ENCODE peak calls at places on chromosomes 13 and 19, in four cellular contexts. One of them, this sample, is unnamed. For H3K4me1, the result is how much of the 10 kb centered on the place peaks cover.

GRCh38 chr13:25037057-25037813 is 58.7 kb upstream of the PABPC3 start:
- DNase-seq in colonic mucosa: peak
- DNase-seq in Peyer's patch: no peak
- DNase-seq in lung: peak
- DNase-seq in this sample: no peak

GRCh38 chr19:46621191-46622117 is 3.4 kb downstream of the PTGIR start:
- DNase-seq in Peyer's patch: no peak
- DNase-seq in colonic mucosa: no peak
- DNase-seq in lung: no peak
- DNase-seq in this sample: no peak

GRCh38 chr19:43699506-43700367 is 16.1 kb upstream of the IRGC start:
- DNase-seq in Peyer's patch: peak
- DNase-seq in lung: no peak
- DNase-seq in colonic mucosa: peak
- DNase-seq in this sample: no peak

GRCh38 chr19:616732-617526 is 16.4 kb downstream of the POLRMT start:
- DNase-seq in lung: no peak
- DNase-seq in colonic mucosa: no peak
- DNase-seq in Peyer's patch: no peak
- DNase-seq in this sample: no peak

GRCh38 chr13:55302568-55302967 is 1838.2 kb upstream of the PRR20A start:
- DNase-seq in lung: no peak
- DNase-seq in Peyer's patch: no peak
- DNase-seq in colonic mucosa: no peak
- DNase-seq in this sample: no peak

GRCh38 chr19:40585677-40586422 is 9.2 kb downstream of the SHKBP1 start:
- DNase-seq in colonic mucosa: no peak
- DNase-seq in lung: peak
- DNase-seq in Peyer's patch: no peak
- DNase-seq in this sample: no peak

GRCh38 chr19:14433454-14434156 is 499 bp downstream of the PKN1 start:
- DNase-seq in colonic mucosa: peak
- DNase-seq in Peyer's patch: peak
- DNase-seq in lung: no peak
- DNase-seq in this sample: peak

GRCh38 chr13:39590466-39591036 is 12.4 kb downstream of the LHFPL6 start:
- DNase-seq in lung: no peak
- DNase-seq in colonic mucosa: no peak
- DNase-seq in Peyer's patch: no peak
- DNase-seq in this sample: no peak

GRCh38 chr13:27556109-27556508 is 64.2 kb downstream of the LNX2 start:
- DNase-seq in Peyer's patch: no peak
- DNase-seq in lung: no peak
- DNase-seq in colonic mucosa: no peak
- DNase-seq in this sample: no peak

GRCh38 chr13:27565818-27566217 is 54.5 kb downstream of the LNX2 start:
- DNase-seq in colonic mucosa: no peak
- DNase-seq in Peyer's patch: no peak
- DNase-seq in lung: no peak
- DNase-seq in this sample: no peak

GRCh38 chr13:62040806-62041205 is 625.2 kb upstream of the PCDH20 start:
- DNase-seq in lung: no peak
- DNase-seq in Peyer's patch: no peak
- DNase-seq in colonic mucosa: no peak
- DNase-seq in this sample: no peak

GRCh38 chr19:41296323-41296935 is 13.5 kb upstream of the CCDC97 start:
- DNase-seq in lung: no peak
- DNase-seq in colonic mucosa: no peak
- DNase-seq in Peyer's patch: peak
- DNase-seq in this sample: no peak

GRCh38 chr13:28313579-28313978 is 175.2 kb downstream of the PAN3 start:
- DNase-seq in Peyer's patch: no peak
- DNase-seq in lung: no peak
- DNase-seq in colonic mucosa: no peak
- DNase-seq in this sample: no peak

GRCh38 chr13:114088863-114089262 is 43.6 kb downstream of the RASA3 start:
- DNase-seq in Peyer's patch: no peak
- DNase-seq in colonic mucosa: no peak
- DNase-seq in lung: no peak
- DNase-seq in this sample: no peak

GRCh38 chr13:54301085-54301484 is 1272.5 kb downstream of the OLFM4 start:
- DNase-seq in colonic mucosa: no peak
- DNase-seq in lung: no peak
- DNase-seq in Peyer's patch: no peak
- DNase-seq in this sample: no peak

GRCh38 chr19:35644206-35644986 is 2.9 kb downstream of the ETV2 start:
- DNase-seq in lung: peak
- DNase-seq in Peyer's patch: peak
- DNase-seq in colonic mucosa: peak
- DNase-seq in this sample: peak

GRCh38 chr19:34319230-34319585 is 45.8 kb upstream of the GPI start:
- DNase-seq in colonic mucosa: no peak
- DNase-seq in lung: no peak
- DNase-seq in Peyer's patch: no peak
- DNase-seq in this sample: no peak

GRCh38 chr19:43623889-43624670 is 4.7 kb upstream of the ZNF428 start:
- DNase-seq in lung: no peak
- DNase-seq in colonic mucosa: no peak
- DNase-seq in Peyer's patch: no peak
- DNase-seq in this sample: no peak

GRCh38 chr19:52190679-52191293 is 934 bp downstream of the PPP2R1A start:
- DNase-seq in lung: peak
- DNase-seq in colonic mucosa: peak
- DNase-seq in Peyer's patch: peak
- DNase-seq in this sample: no peak

GRCh38 chr13:78601124-78601885 is 2.0 kb downstream of the POU4F1 start:
- DNase-seq in colonic mucosa: no peak
- DNase-seq in lung: no peak
- DNase-seq in Peyer's patch: peak
- DNase-seq in this sample: no peak

GRCh38 chr13:113565526-113566226 is 18.9 kb upstream of the TFDP1 start:
- DNase-seq in Peyer's patch: no peak
- DNase-seq in colonic mucosa: peak
- DNase-seq in lung: peak
- DNase-seq in this sample: no peak

GRCh38 chr13:114064516-114065140 is 67.8 kb downstream of the RASA3 start:
- DNase-seq in Peyer's patch: no peak
- DNase-seq in lung: no peak
- DNase-seq in colonic mucosa: no peak
- DNase-seq in this sample: no peak

GRCh38 chr19:8039231-8039630 is 13.3 kb upstream of the CCL25 start:
- DNase-seq in colonic mucosa: no peak
- DNase-seq in Peyer's patch: no peak
- DNase-seq in lung: no peak
- DNase-seq in this sample: no peak

GRCh38 chr13:28636078-28636477 is 22.9 kb upstream of the POMP start:
- DNase-seq in lung: no peak
- DNase-seq in Peyer's patch: no peak
- DNase-seq in colonic mucosa: no peak
- DNase-seq in this sample: no peak

GRCh38 chr13:108168929-108169328 is 46.4 kb downstream of the LIG4 start:
- DNase-seq in colonic mucosa: no peak
- DNase-seq in Peyer's patch: no peak
- DNase-seq in lung: no peak
- DNase-seq in this sample: no peak
- H3K4me3 ChIP-seq in colonic mucosa: no peak
- H3K4me3 ChIP-seq in Peyer's patch: no peak
- H3K4me3 ChIP-seq in lung: no peak
- H3K4me3 ChIP-seq in this sample: no peak

DNA sequence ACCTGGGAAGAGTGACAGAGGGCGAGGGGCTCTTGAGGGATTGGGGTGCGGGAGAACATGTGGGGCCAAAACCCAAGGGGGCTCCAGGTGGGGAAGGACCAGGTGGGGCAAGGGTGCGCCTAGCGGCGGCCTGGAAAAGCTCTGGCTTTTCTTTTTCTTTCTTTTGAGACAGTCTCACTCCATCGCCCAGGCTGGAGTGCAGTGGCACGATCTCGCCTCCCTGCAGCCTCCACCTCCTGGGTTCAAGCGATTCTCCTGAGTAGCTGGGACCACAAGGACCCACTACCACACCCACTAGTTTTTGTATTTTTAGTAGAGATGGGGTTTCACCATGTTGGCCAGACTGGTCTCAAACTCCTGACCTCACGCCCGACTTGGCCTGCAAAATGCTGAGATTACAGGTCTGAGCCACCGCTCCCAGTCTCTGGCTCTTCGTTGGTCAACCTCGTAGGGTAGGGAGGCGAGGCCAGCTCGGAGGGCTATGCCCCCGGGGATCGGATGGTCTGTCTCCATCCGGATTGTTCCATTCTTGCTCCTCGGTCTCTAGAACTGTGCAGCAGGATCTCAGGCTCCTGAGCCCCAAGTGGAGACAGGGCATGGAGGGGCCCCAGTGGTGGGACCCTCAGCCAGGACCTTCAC is 3.7 kb downstream of the GADD45B start:
- DNase-seq in colonic mucosa: no peak
- DNase-seq in Peyer's patch: no peak
- DNase-seq in lung: no peak
- DNase-seq in this sample: no peak
- TF ChIP-seq CTCF in colonic mucosa: no peak
- TF ChIP-seq CTCF in Peyer's patch: peak
- TF ChIP-seq CTCF in lung: no peak
- TF ChIP-seq CTCF in this sample: no peak

GRCh38 chr13:97226788-97227627 is 4.9 kb downstream of the MBNL2 start:
- DNase-seq in colonic mucosa: peak
- DNase-seq in Peyer's patch: no peak
- DNase-seq in lung: no peak
- DNase-seq in this sample: peak

GRCh38 chr13:97224544-97225324 is 2.6 kb downstream of the MBNL2 start:
- DNase-seq in Peyer's patch: no peak
- DNase-seq in colonic mucosa: peak
- DNase-seq in lung: no peak
- DNase-seq in this sample: no peak

GRCh38 chr13:97225533-97225932 is 3.4 kb downstream of the MBNL2 start:
- DNase-seq in colonic mucosa: no peak
- DNase-seq in lung: no peak
- DNase-seq in Peyer's patch: no peak
- DNase-seq in this sample: no peak

GRCh38 chr13:97223711-97224461 is 1.8 kb downstream of the MBNL2 start:
- DNase-seq in lung: peak
- DNase-seq in colonic mucosa: peak
- DNase-seq in Peyer's patch: peak
- DNase-seq in this sample: no peak

GRCh38 chr13:97226013-97226412 is 3.9 kb downstream of the MBNL2 start:
- DNase-seq in lung: no peak
- DNase-seq in colonic mucosa: no peak
- DNase-seq in Peyer's patch: no peak
- DNase-seq in this sample: no peak
- H3K4me1 ChIP-seq in lung: under half
- H3K4me1 ChIP-seq in colonic mucosa: under half
- H3K4me1 ChIP-seq in Peyer's patch: under half
- H3K4me1 ChIP-seq in this sample: under half

GRCh38 chr19:49579947-49580263 is 451 bp downstream of the NOSIP start:
- DNase-seq in Peyer's patch: no peak
- DNase-seq in colonic mucosa: peak
- DNase-seq in lung: no peak
- DNase-seq in this sample: no peak

GRCh38 chr19:49583239-49583638 is 2.1 kb downstream of the PRRG2 start:
- DNase-seq in Peyer's patch: no peak
- DNase-seq in lung: no peak
- DNase-seq in colonic mucosa: no peak
- DNase-seq in this sample: no peak

GRCh38 chr19:49580264-49581006 is at the start of gene NOSIP:
- DNase-seq in Peyer's patch: peak
- DNase-seq in lung: peak
- DNase-seq in colonic mucosa: peak
- DNase-seq in this sample: peak

GRCh38 chr19:49581007-49581508 is at the start of gene PRRG2:
- DNase-seq in lung: peak
- DNase-seq in Peyer's patch: peak
- DNase-seq in colonic mucosa: peak
- DNase-seq in this sample: no peak

DNA sequence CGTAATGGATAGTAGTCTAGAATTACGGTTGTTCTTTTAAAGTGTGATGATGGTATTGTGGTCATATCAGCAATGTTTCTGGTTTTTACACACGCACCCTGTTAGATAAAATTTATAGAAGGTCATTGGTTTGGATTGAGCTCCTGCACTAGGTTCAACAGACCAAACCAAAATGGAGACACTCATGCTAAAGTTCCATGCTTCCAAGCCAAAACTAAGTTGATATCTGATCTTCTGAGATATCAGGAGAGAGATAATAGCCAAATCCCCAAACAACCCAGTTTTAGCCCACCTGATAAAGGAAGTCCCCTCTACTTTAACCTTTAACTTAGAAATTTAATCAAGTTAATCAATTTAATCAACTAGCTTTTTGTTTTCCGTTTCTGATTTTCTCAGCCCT is 1.2 kb downstream of the NOSIP start:
- DNase-seq in Peyer's patch: no peak
- DNase-seq in lung: no peak
- DNase-seq in colonic mucosa: no peak
- DNase-seq in this sample: no peak
- H3K4me3 ChIP-seq in Peyer's patch: no peak
- H3K4me3 ChIP-seq in lung: no peak
- H3K4me3 ChIP-seq in colonic mucosa: peak
- H3K4me3 ChIP-seq in this sample: peak

GRCh38 chr13:80276371-80277289 is 64.3 kb downstream of the SPRY2 start:
- DNase-seq in colonic mucosa: no peak
- DNase-seq in lung: no peak
- DNase-seq in Peyer's patch: no peak
- DNase-seq in this sample: no peak
- TF ChIP-seq CTCF in colonic mucosa: no peak
- TF ChIP-seq CTCF in lung: no peak
- TF ChIP-seq CTCF in Peyer's patch: no peak
- TF ChIP-seq CTCF in this sample: no peak

GRCh38 chr19:3001235-3001800 is 24.0 kb downstream of the TLE6 start:
- DNase-seq in Peyer's patch: no peak
- DNase-seq in colonic mucosa: no peak
- DNase-seq in lung: no peak
- DNase-seq in this sample: no peak

GRCh38 chr19:3005345-3005744 is 23.7 kb downstream of the TLE2 start:
- DNase-seq in colonic mucosa: no peak
- DNase-seq in Peyer's patch: no peak
- DNase-seq in lung: no peak
- DNase-seq in this sample: no peak

GRCh38 chr19:3006075-3006767 is 22.9 kb downstream of the TLE2 start:
- DNase-seq in lung: no peak
- DNase-seq in Peyer's patch: no peak
- DNase-seq in colonic mucosa: peak
- DNase-seq in this sample: no peak

GRCh38 chr19:3003046-3003445 is 25.7 kb downstream of the TLE6 start:
- DNase-seq in Peyer's patch: no peak
- DNase-seq in lung: no peak
- DNase-seq in colonic mucosa: no peak
- DNase-seq in this sample: no peak

GRCh38 chr19:3004522-3004921 is 24.6 kb downstream of the TLE2 start:
- DNase-seq in colonic mucosa: no peak
- DNase-seq in lung: no peak
- DNase-seq in Peyer's patch: no peak
- DNase-seq in this sample: no peak
- H3K4me1 ChIP-seq in colonic mucosa: under half
- H3K4me1 ChIP-seq in lung: under half
- H3K4me1 ChIP-seq in Peyer's patch: under half
- H3K4me1 ChIP-seq in this sample: under half